ENCODE peak calls at places on chromosomes 13 and 19, in nine cellular contexts. One of them, this sample, is unnamed.

GRCh38 chr19:18223860-18224524 is 2.2 kb downstream of the PDE4C start:
- DNase-seq in astrocyte of the spinal cord: no peak
- DNase-seq in HS-5: no peak
- DNase-seq in fibroblast of the aortic adventitia: no peak
- DNase-seq in colonic mucosa: peak; percentile 63
- DNase-seq in ELR: no peak
- DNase-seq in HepG2: peak; percentile 63
- DNase-seq in amniotic stem cell: no peak
- DNase-seq in stimulated activated CD4-positive, alpha-beta T cell treated with anti-CD3 and anti-CD28 coated beads, Interleukin-2, amount 100 ng/mL, for 48 hours: peak; percentile 47
- DNase-seq in this sample: peak; percentile 86

GRCh38 chr19:3672575-3672948 is 27.7 kb downstream of the PIP5K1C start:
- DNase-seq in astrocyte of the spinal cord: no peak
- DNase-seq in HS-5: no peak
- DNase-seq in fibroblast of the aortic adventitia: no peak
- DNase-seq in colonic mucosa: no peak
- DNase-seq in ELR: no peak
- DNase-seq in HepG2: no peak
- DNase-seq in amniotic stem cell: no peak
- DNase-seq in stimulated activated CD4-positive, alpha-beta T cell treated with anti-CD3 and anti-CD28 coated beads, Interleukin-2, amount 100 ng/mL, for 48 hours: no peak
- DNase-seq in this sample: no peak

GRCh38 chr19:18898081-18898532 is 2.1 kb upstream of the CERS1 start:
- DNase-seq in astrocyte of the spinal cord: no peak
- DNase-seq in HS-5: no peak
- DNase-seq in fibroblast of the aortic adventitia: peak; percentile 47
- DNase-seq in colonic mucosa: no peak
- DNase-seq in ELR: peak; percentile 33
- DNase-seq in HepG2: no peak
- DNase-seq in amniotic stem cell: no peak
- DNase-seq in stimulated activated CD4-positive, alpha-beta T cell treated with anti-CD3 and anti-CD28 coated beads, Interleukin-2, amount 100 ng/mL, for 48 hours: no peak
- DNase-seq in this sample: peak; percentile 55

GRCh38 chr13:40983725-40984669 is 35.1 kb downstream of the ELF1 start:
- DNase-seq in astrocyte of the spinal cord: no peak
- DNase-seq in HS-5: no peak
- DNase-seq in fibroblast of the aortic adventitia: peak; percentile 19
- DNase-seq in colonic mucosa: no peak
- DNase-seq in ELR: no peak
- DNase-seq in HepG2: no peak
- DNase-seq in amniotic stem cell: no peak
- DNase-seq in stimulated activated CD4-positive, alpha-beta T cell treated with anti-CD3 and anti-CD28 coated beads, Interleukin-2, amount 100 ng/mL, for 48 hours: no peak
- DNase-seq in this sample: no peak

GRCh38 chr13:51252954-51253531 is 30.8 kb downstream of the FAM124A start:
- DNase-seq in astrocyte of the spinal cord: no peak
- DNase-seq in HS-5: no peak
- DNase-seq in fibroblast of the aortic adventitia: peak; percentile 21
- DNase-seq in colonic mucosa: no peak
- DNase-seq in ELR: no peak
- DNase-seq in HepG2: no peak
- DNase-seq in amniotic stem cell: no peak
- DNase-seq in stimulated activated CD4-positive, alpha-beta T cell treated with anti-CD3 and anti-CD28 coated beads, Interleukin-2, amount 100 ng/mL, for 48 hours: no peak
- DNase-seq in this sample: no peak

GRCh38 chr19:18046066-18046718 is 38.2 kb downstream of the ARRDC2 start:
- DNase-seq in astrocyte of the spinal cord: peak; percentile 57
- DNase-seq in HS-5: peak; percentile 75
- DNase-seq in fibroblast of the aortic adventitia: peak; percentile 65
- DNase-seq in colonic mucosa: no peak
- DNase-seq in ELR: peak; percentile 97
- DNase-seq in HepG2: peak; percentile 31
- DNase-seq in amniotic stem cell: no peak
- DNase-seq in stimulated activated CD4-positive, alpha-beta T cell treated with anti-CD3 and anti-CD28 coated beads, Interleukin-2, amount 100 ng/mL, for 48 hours: no peak
- DNase-seq in this sample: no peak

GRCh38 chr19:44738603-44739585 is 9.6 kb upstream of the BCL3 start:
- DNase-seq in astrocyte of the spinal cord: no peak
- DNase-seq in HS-5: no peak
- DNase-seq in fibroblast of the aortic adventitia: peak; percentile 48
- DNase-seq in colonic mucosa: peak; percentile 68
- DNase-seq in ELR: no peak
- DNase-seq in HepG2: peak; percentile 62
- DNase-seq in amniotic stem cell: no peak
- DNase-seq in stimulated activated CD4-positive, alpha-beta T cell treated with anti-CD3 and anti-CD28 coated beads, Interleukin-2, amount 100 ng/mL, for 48 hours: no peak
- DNase-seq in this sample: no peak

GRCh38 chr13:97630725-97631124 is 196.8 kb downstream of the RAP2A start:
- DNase-seq in astrocyte of the spinal cord: no peak
- DNase-seq in HS-5: no peak
- DNase-seq in fibroblast of the aortic adventitia: no peak
- DNase-seq in colonic mucosa: no peak
- DNase-seq in ELR: no peak
- DNase-seq in HepG2: no peak
- DNase-seq in amniotic stem cell: no peak
- DNase-seq in stimulated activated CD4-positive, alpha-beta T cell treated with anti-CD3 and anti-CD28 coated beads, Interleukin-2, amount 100 ng/mL, for 48 hours: no peak
- DNase-seq in this sample: no peak

GRCh38 chr13:29436291-29436690 is 159.2 kb downstream of the SLC7A1 start:
- DNase-seq in astrocyte of the spinal cord: peak; percentile 84
- DNase-seq in HS-5: no peak
- DNase-seq in fibroblast of the aortic adventitia: peak; percentile 79
- DNase-seq in colonic mucosa: no peak
- DNase-seq in ELR: peak; percentile 66
- DNase-seq in HepG2: no peak
- DNase-seq in amniotic stem cell: peak; percentile 23
- DNase-seq in stimulated activated CD4-positive, alpha-beta T cell treated with anti-CD3 and anti-CD28 coated beads, Interleukin-2, amount 100 ng/mL, for 48 hours: no peak
- DNase-seq in this sample: no peak

GRCh38 chr19:4369888-4370260 is 26.5 kb downstream of the MPND start:
- DNase-seq in astrocyte of the spinal cord: peak; percentile 40
- DNase-seq in HS-5: no peak
- DNase-seq in fibroblast of the aortic adventitia: no peak
- DNase-seq in colonic mucosa: peak; percentile 68
- DNase-seq in ELR: no peak
- DNase-seq in HepG2: no peak
- DNase-seq in amniotic stem cell: no peak
- DNase-seq in stimulated activated CD4-positive, alpha-beta T cell treated with anti-CD3 and anti-CD28 coated beads, Interleukin-2, amount 100 ng/mL, for 48 hours: peak; percentile 73
- DNase-seq in this sample: no peak

GRCh38 chr13:111153977-111154332 is 38.8 kb downstream of the ARHGEF7 start:
- DNase-seq in astrocyte of the spinal cord: no peak
- DNase-seq in HS-5: no peak
- DNase-seq in fibroblast of the aortic adventitia: no peak
- DNase-seq in colonic mucosa: peak; percentile 52
- DNase-seq in ELR: peak; percentile 68
- DNase-seq in HepG2: peak; percentile 38
- DNase-seq in amniotic stem cell: peak; percentile 19
- DNase-seq in stimulated activated CD4-positive, alpha-beta T cell treated with anti-CD3 and anti-CD28 coated beads, Interleukin-2, amount 100 ng/mL, for 48 hours: peak; percentile 33
- DNase-seq in this sample: peak; percentile 30

GRCh38 chr19:17320435-17320834 is 11.1 kb downstream of the DDA1 start:
- DNase-seq in astrocyte of the spinal cord: no peak
- DNase-seq in HS-5: no peak
- DNase-seq in fibroblast of the aortic adventitia: no peak
- DNase-seq in colonic mucosa: no peak
- DNase-seq in ELR: no peak
- DNase-seq in HepG2: no peak
- DNase-seq in amniotic stem cell: no peak
- DNase-seq in stimulated activated CD4-positive, alpha-beta T cell treated with anti-CD3 and anti-CD28 coated beads, Interleukin-2, amount 100 ng/mL, for 48 hours: no peak
- DNase-seq in this sample: no peak

GRCh38 chr13:85650613-85651012 is 148.6 kb downstream of the SLITRK6 start:
- DNase-seq in astrocyte of the spinal cord: no peak
- DNase-seq in HS-5: no peak
- DNase-seq in fibroblast of the aortic adventitia: no peak
- DNase-seq in colonic mucosa: no peak
- DNase-seq in ELR: peak; percentile 4
- DNase-seq in HepG2: no peak
- DNase-seq in amniotic stem cell: no peak
- DNase-seq in stimulated activated CD4-positive, alpha-beta T cell treated with anti-CD3 and anti-CD28 coated beads, Interleukin-2, amount 100 ng/mL, for 48 hours: no peak
- DNase-seq in this sample: no peak

GRCh38 chr13:111186305-111186930 is 71.3 kb downstream of the ARHGEF7 start:
- DNase-seq in astrocyte of the spinal cord: no peak
- DNase-seq in HS-5: no peak
- DNase-seq in fibroblast of the aortic adventitia: no peak
- DNase-seq in colonic mucosa: no peak
- DNase-seq in ELR: no peak
- DNase-seq in HepG2: no peak
- DNase-seq in amniotic stem cell: no peak
- DNase-seq in stimulated activated CD4-positive, alpha-beta T cell treated with anti-CD3 and anti-CD28 coated beads, Interleukin-2, amount 100 ng/mL, for 48 hours: no peak
- DNase-seq in this sample: no peak

GRCh38 chr13:75566658-75567057 is 17.1 kb downstream of the UCHL3 start:
- DNase-seq in astrocyte of the spinal cord: peak; percentile 67
- DNase-seq in HS-5: no peak
- DNase-seq in fibroblast of the aortic adventitia: peak; percentile 78
- DNase-seq in colonic mucosa: no peak
- DNase-seq in ELR: peak; percentile 69
- DNase-seq in HepG2: peak; percentile 31
- DNase-seq in amniotic stem cell: peak; percentile 14
- DNase-seq in stimulated activated CD4-positive, alpha-beta T cell treated with anti-CD3 and anti-CD28 coated beads, Interleukin-2, amount 100 ng/mL, for 48 hours: no peak
- DNase-seq in this sample: no peak

GRCh38 chr19:18715416-18715815 is 31.9 kb downstream of the CRTC1 start:
- DNase-seq in astrocyte of the spinal cord: no peak
- DNase-seq in HS-5: no peak
- DNase-seq in fibroblast of the aortic adventitia: no peak
- DNase-seq in colonic mucosa: no peak
- DNase-seq in ELR: no peak
- DNase-seq in HepG2: no peak
- DNase-seq in amniotic stem cell: no peak
- DNase-seq in stimulated activated CD4-positive, alpha-beta T cell treated with anti-CD3 and anti-CD28 coated beads, Interleukin-2, amount 100 ng/mL, for 48 hours: no peak
- DNase-seq in this sample: no peak

GRCh38 chr13:97005631-97006262 is 11.5 kb upstream of the OXGR1 start:
- DNase-seq in astrocyte of the spinal cord: peak; percentile 43
- DNase-seq in HS-5: no peak
- DNase-seq in fibroblast of the aortic adventitia: peak; percentile 43
- DNase-seq in colonic mucosa: no peak
- DNase-seq in ELR: peak; percentile 59
- DNase-seq in HepG2: no peak
- DNase-seq in amniotic stem cell: no peak
- DNase-seq in stimulated activated CD4-positive, alpha-beta T cell treated with anti-CD3 and anti-CD28 coated beads, Interleukin-2, amount 100 ng/mL, for 48 hours: no peak
- DNase-seq in this sample: no peak

GRCh38 chr19:7850975-7851622 is 21.1 kb downstream of the EVI5L start:
- DNase-seq in astrocyte of the spinal cord: no peak
- DNase-seq in HS-5: no peak
- DNase-seq in fibroblast of the aortic adventitia: no peak
- DNase-seq in colonic mucosa: no peak
- DNase-seq in ELR: no peak
- DNase-seq in HepG2: no peak
- DNase-seq in amniotic stem cell: no peak
- DNase-seq in stimulated activated CD4-positive, alpha-beta T cell treated with anti-CD3 and anti-CD28 coated beads, Interleukin-2, amount 100 ng/mL, for 48 hours: no peak
- DNase-seq in this sample: no peak

GRCh38 chr19:18590273-18591272 is 2.0 kb downstream of the REX1BD start:
- DNase-seq in astrocyte of the spinal cord: peak; percentile 69
- DNase-seq in HS-5: no peak
- DNase-seq in fibroblast of the aortic adventitia: no peak
- DNase-seq in colonic mucosa: no peak
- DNase-seq in ELR: peak; percentile 36
- DNase-seq in HepG2: peak; percentile 76
- DNase-seq in amniotic stem cell: no peak
- DNase-seq in stimulated activated CD4-positive, alpha-beta T cell treated with anti-CD3 and anti-CD28 coated beads, Interleukin-2, amount 100 ng/mL, for 48 hours: no peak
- DNase-seq in this sample: no peak

GRCh38 chr13:73000027-73000674 is 58.7 kb upstream of the KLF5 start:
- DNase-seq in astrocyte of the spinal cord: peak; percentile 55
- DNase-seq in HS-5: no peak
- DNase-seq in fibroblast of the aortic adventitia: peak; percentile 31
- DNase-seq in colonic mucosa: no peak
- DNase-seq in ELR: no peak
- DNase-seq in HepG2: no peak
- DNase-seq in amniotic stem cell: peak; percentile 9
- DNase-seq in stimulated activated CD4-positive, alpha-beta T cell treated with anti-CD3 and anti-CD28 coated beads, Interleukin-2, amount 100 ng/mL, for 48 hours: no peak
- DNase-seq in this sample: no peak

GRCh38 chr13:74134777-74135305 is 637 bp upstream of the KLF12 start:
- DNase-seq in astrocyte of the spinal cord: no peak
- DNase-seq in HS-5: no peak
- DNase-seq in fibroblast of the aortic adventitia: no peak
- DNase-seq in colonic mucosa: peak; percentile 70
- DNase-seq in ELR: peak; percentile 65
- DNase-seq in HepG2: no peak
- DNase-seq in amniotic stem cell: peak; percentile 20
- DNase-seq in stimulated activated CD4-positive, alpha-beta T cell treated with anti-CD3 and anti-CD28 coated beads, Interleukin-2, amount 100 ng/mL, for 48 hours: no peak
- DNase-seq in this sample: peak; percentile 40

GRCh38 chr13:39350461-39350881 is 252.5 kb downstream of the LHFPL6 start:
- DNase-seq in astrocyte of the spinal cord: no peak
- DNase-seq in HS-5: no peak
- DNase-seq in fibroblast of the aortic adventitia: peak; percentile 33
- DNase-seq in colonic mucosa: no peak
- DNase-seq in ELR: no peak
- DNase-seq in HepG2: no peak
- DNase-seq in amniotic stem cell: no peak
- DNase-seq in stimulated activated CD4-positive, alpha-beta T cell treated with anti-CD3 and anti-CD28 coated beads, Interleukin-2, amount 100 ng/mL, for 48 hours: no peak
- DNase-seq in this sample: no peak

GRCh38 chr19:1251503-1252220 is 3.3 kb downstream of the MIDN start:
- DNase-seq in astrocyte of the spinal cord: peak; percentile 39
- DNase-seq in HS-5: no peak
- DNase-seq in fibroblast of the aortic adventitia: peak; percentile 37
- DNase-seq in colonic mucosa: no peak
- DNase-seq in ELR: peak; percentile 56
- DNase-seq in HepG2: peak; percentile 90
- DNase-seq in amniotic stem cell: no peak
- DNase-seq in stimulated activated CD4-positive, alpha-beta T cell treated with anti-CD3 and anti-CD28 coated beads, Interleukin-2, amount 100 ng/mL, for 48 hours: no peak
- DNase-seq in this sample: no peak

GRCh38 chr19:16671652-16672274 is 10.8 kb downstream of the TMEM38A start:
- DNase-seq in astrocyte of the spinal cord: no peak
- DNase-seq in HS-5: no peak
- DNase-seq in fibroblast of the aortic adventitia: no peak
- DNase-seq in colonic mucosa: peak; percentile 37
- DNase-seq in ELR: no peak
- DNase-seq in HepG2: no peak
- DNase-seq in amniotic stem cell: no peak
- DNase-seq in stimulated activated CD4-positive, alpha-beta T cell treated with anti-CD3 and anti-CD28 coated beads, Interleukin-2, amount 100 ng/mL, for 48 hours: no peak
- DNase-seq in this sample: no peak

This sample was measured in HuH-7.